ENCODE peak calls at places on chromosomes 11 and 22, in five cellular contexts. R, W, G, N and E are unnamed samples.

GRCh38 chr11:46322759-46323158 is 24.5 kb upstream of the DGKZ start:
- DNase-seq in R (no peak), G (no peak), W (no peak), N (no peak), E (no peak)

GRCh38 chr11:57325735-57326048 is 940 bp upstream of the TNKS1BP1 start:
- DNase-seq in N (no peak), R (no peak), W (no peak), G (no peak), E (no peak)

GRCh38 chr11:34755671-34756070 is 134.8 kb downstream of the EHF start:
- DNase-seq in R (peak; percentile 10), W (no peak), G (no peak), N (no peak), E (no peak)

GRCh38 chr11:84993386-84993785 is 633.8 kb downstream of the DLG2 start:
- DNase-seq in G (no peak), R (no peak), W (no peak), N (no peak), E (no peak)

GRCh38 chr11:65817815-65818680 is 15.7 kb upstream of the SNX32 start:
- DNase-seq in W (peak; percentile 86), N (peak; percentile 85), R (peak; percentile 96), G (peak; percentile 96), E (no peak)

GRCh38 chr11:76200006-76200940 is 6.0 kb downstream of the WNT11 start:
- DNase-seq in N (no peak), W (no peak), R (no peak), G (no peak), E (no peak)

GRCh38 chr11:70437111-70437784 is 38.9 kb downstream of the CTTN start:
- DNase-seq in N (no peak), W (no peak), R (no peak), G (no peak), E (no peak)

GRCh38 chr22:48846200-48846599 is 981.5 kb downstream of the BRD1 start:
- DNase-seq in N (no peak), G (no peak), R (no peak), W (no peak), E (no peak)

GRCh38 chr11:118338637-118339061 is 3.9 kb downstream of the CD3D start:
- DNase-seq in R (no peak), W (no peak), N (peak; percentile 84), G (peak; percentile 79), E (peak; percentile 34)

GRCh38 chr22:22210375-22210774 is 34.2 kb upstream of the VPREB1 start:
- DNase-seq in R (peak; percentile 57), G (peak; percentile 46), W (no peak), N (peak; percentile 61), E (peak; percentile 56)

GRCh38 chr22:36027579-36027959 is 1.1 kb downstream of the RBFOX2 start:
- DNase-seq in R (peak; percentile 54), W (no peak), G (no peak), N (no peak), E (no peak)

GRCh38 chr11:105219670-105220069 is 80.1 kb upstream of the CARD18 start:
- DNase-seq in W (no peak), R (no peak), N (no peak), G (no peak), E (no peak)

GRCh38 chr11:76579047-76579751 is 91.3 kb downstream of the LRRC32 start:
- DNase-seq in W (peak; percentile 19), G (no peak), N (no peak), R (no peak), E (no peak)